ENCODE peak calls at places on chromosomes 3 and 15, in five cellular contexts. B is neuronal stem cell, Q is H9, H is mesenchymal stem cell, R is H1. D is an unnamed sample.

GRCh38 chr3:24360946-24361345 is 133.7 kb downstream of the THRB start:
- DNase-seq in B (no peak), Q (no peak), H (no peak), R (no peak), D (no peak)

GRCh38 chr15:80418892-80419537 is 14.8 kb downstream of the ARNT2 start:
- DNase-seq in B (no peak), Q (no peak), H (peak), R (no peak), D (peak)

GRCh38 chr15:94383706-94384105 is 152.3 kb downstream of the MCTP2 start:
- DNase-seq in B (no peak), Q (no peak), H (peak), R (no peak), D (peak)

GRCh38 chr15:70604671-70605070 is 158.7 kb downstream of the UACA start:
- DNase-seq in B (no peak), Q (peak), H (no peak), R (no peak), D (no peak)

GRCh38 chr15:63420333-63420741 is 38.7 kb upstream of the CA12 start:
- DNase-seq in B (no peak), Q (no peak), H (peak), R (no peak), D (peak)

GRCh38 chr3:99522147-99522546 is 116.2 kb upstream of the COL8A1 start:
- DNase-seq in B (no peak), Q (no peak), H (no peak), R (no peak), D (no peak)

GRCh38 chr3:49295489-49296058 is 18.5 kb upstream of the C3orf62 start:
- DNase-seq in B (no peak), Q (no peak), H (peak), R (no peak), D (peak)

GRCh38 chr3:50338989-50339388 is 1.6 kb downstream of the RASSF1 start:
- DNase-seq in B (no peak), Q (no peak), H (no peak), R (no peak), D (no peak)

GRCh38 chr15:88106063-88106462 is 150.5 kb downstream of the NTRK3 start:
- DNase-seq in B (no peak), Q (no peak), H (no peak), R (no peak), D (no peak)

GRCh38 chr3:107543666-107544065 is 20.9 kb downstream of the BBX start:
- DNase-seq in B (no peak), Q (no peak), H (peak), R (no peak), D (no peak)

GRCh38 chr3:29466442-29466841 is 185.6 kb downstream of the RBMS3 start:
- DNase-seq in B (no peak), Q (no peak), H (no peak), R (no peak), D (no peak)

GRCh38 chr3:63323766-63324165 is 45.7 kb downstream of the SYNPR start:
- DNase-seq in B (no peak), Q (no peak), H (no peak), R (no peak), D (no peak)

GRCh38 chr3:80367149-80367548 is 599.4 kb upstream of the ROBO1 start:
- DNase-seq in B (no peak), Q (no peak), H (no peak), R (no peak), D (no peak)

GRCh38 chr15:31347067-31347975 is 20.7 kb downstream of the KLF13 start:
- DNase-seq in B (no peak), Q (no peak), H (no peak), R (no peak), D (no peak)

GRCh38 chr3:29067014-29067413 is 213.9 kb upstream of the RBMS3 start:
- DNase-seq in B (no peak), Q (no peak), H (peak), R (no peak), D (no peak)

GRCh38 chr15:22873841-22874240 is 35.4 kb downstream of the NIPA2 start:
- DNase-seq in B (no peak), Q (no peak), H (no peak), R (no peak), D (no peak)

GRCh38 chr3:128846501-128846900 is 32.9 kb upstream of the ACAD9 start:
- DNase-seq in B (no peak), Q (no peak), H (no peak), R (no peak), D (no peak)
- H2BK12ac ChIP-seq in B (no peak), Q (no peak), H (no peak), R (no peak), D (no peak)

GRCh38 chr3:17913349-17913748 is 170.9 kb upstream of the TBC1D5 start:
- DNase-seq in B (no peak), Q (no peak), H (no peak), R (no peak), D (no peak)
- H3K4me2 ChIP-seq in B (no peak), Q (no peak), H (no peak), R (no peak), D (no peak)

GRCh38 chr3:46952813-46953212 is 23.7 kb downstream of the CCDC12 start:
- DNase-seq in B (no peak), Q (no peak), H (no peak), R (no peak), D (no peak)
- H2BK12ac ChIP-seq in B (no peak), Q (no peak), H (no peak), R (no peak), D (no peak)

DNA sequence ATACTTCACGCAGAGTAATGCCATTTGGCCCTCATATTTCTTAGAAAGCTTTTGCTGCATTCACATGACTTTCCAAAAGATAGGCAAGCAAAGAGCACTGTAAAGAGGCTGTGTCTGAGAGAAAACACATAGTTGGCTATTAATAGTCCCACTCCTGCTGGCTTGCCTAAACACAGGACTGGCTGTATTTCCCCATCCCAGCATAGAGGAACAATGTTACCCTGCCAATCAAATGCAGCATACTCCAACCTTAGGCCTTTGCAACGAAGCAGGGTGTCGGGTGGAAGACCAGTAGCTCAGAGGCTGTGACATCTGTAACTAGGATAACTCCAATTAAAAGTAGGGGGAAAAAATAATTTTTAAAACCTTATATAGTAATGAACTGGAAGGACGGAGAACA is 139.5 kb downstream of the TNIK start:
- DNase-seq in B (no peak), Q (no peak), H (peak), R (no peak), D (no peak)
- H3K4me2 ChIP-seq in B (no peak), Q (no peak), H (no peak), R (no peak), D (no peak)

GRCh38 chr3:190568036-190568435 is 54.2 kb downstream of the IL1RAP start:
- DNase-seq in B (no peak), Q (no peak), H (no peak), R (no peak), D (no peak)

GRCh38 chr3:190560284-190560895 is 46.5 kb downstream of the IL1RAP start:
- DNase-seq in B (no peak), Q (no peak), H (no peak), R (no peak), D (peak)

GRCh38 chr3:190566043-190566933 is 52.4 kb downstream of the IL1RAP start:
- DNase-seq in B (no peak), Q (no peak), H (peak), R (no peak), D (peak)

GRCh38 chr3:190562866-190563525 is 49.1 kb downstream of the IL1RAP start:
- DNase-seq in B (no peak), Q (no peak), H (peak), R (no peak), D (peak)

DNA sequence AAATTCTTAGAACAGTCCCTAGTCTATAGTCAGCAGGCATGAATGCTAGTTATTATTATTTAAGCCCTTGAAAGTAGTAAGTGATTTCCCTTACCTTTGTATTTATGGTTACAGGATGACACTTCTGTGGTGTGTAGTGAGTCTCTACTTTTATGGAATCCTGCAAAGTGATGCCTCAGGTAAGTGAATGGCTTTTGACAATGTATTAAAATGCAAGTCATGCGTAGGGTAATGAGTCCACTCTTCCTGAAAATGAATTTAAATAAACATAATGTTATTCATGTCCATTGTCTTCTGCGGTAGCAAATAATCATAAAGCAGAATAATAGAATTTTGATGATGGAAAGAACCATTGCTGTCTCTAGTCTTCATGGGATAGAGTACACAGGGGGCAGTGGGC is 50.3 kb downstream of the IL1RAP start:
- DNase-seq in B (no peak), Q (no peak), H (no peak), R (no peak), D (no peak)
- H2BK12ac ChIP-seq in B (no peak), Q (no peak), H (no peak), R (no peak), D (no peak)

GRCh38 chr15:93152951-93153350 is 63.9 kb upstream of the RGMA start:
- DNase-seq in B (no peak), Q (no peak), H (no peak), R (no peak), D (no peak)
- H3K4me2 ChIP-seq in B (no peak), Q (no peak), H (no peak), R (peak), D (no peak)